ENCODE peak calls at places on chromosomes 6 and 20, in ten cellular contexts. M is right cardiac atrium; E is Kasumi-1; D is mucosa of descending colon; Y is fibroblast of mammary gland; C is fibroblast of the conjunctiva; S is non-pigmented ciliary epithelial cell; O is activated naive CD4-positive, alpha-beta T cell treated with Interleukin-2 at 50 U/mL for 16 hours; K is lower lobe of right lung; G is substantia nigra. X is an unnamed sample.

GRCh38 chr20:62952373-62953166 is at the start of gene SLC17A9:
- DNase-seq in M (peak; percentile 91), E (peak; percentile 59), D (peak; percentile 95), Y (peak; percentile 50), C (no peak), S (no peak), O (peak; percentile 29), K (peak; percentile 92), G (no peak), X (no peak)

GRCh38 chr6:14270925-14271791 is 153.6 kb downstream of the CD83 start:
- DNase-seq in M (no peak), E (peak; percentile 47), D (peak; percentile 71), Y (peak; percentile 84), C (peak; percentile 10), S (peak; percentile 38), O (peak; percentile 38), K (peak; percentile 45), G (no peak), X (peak; percentile 43)

GRCh38 chr6:52227495-52227894 is 16.8 kb downstream of the IL17F start:
- DNase-seq in M (no peak), E (no peak), D (no peak), Y (peak; percentile 5), C (no peak), S (no peak), O (peak; percentile 73), K (no peak), G (no peak), X (no peak)

GRCh38 chr20:11378252-11378651 is 539.4 kb upstream of the BTBD3 start:
- DNase-seq in M (no peak), E (no peak), D (no peak), Y (no peak), C (no peak), S (no peak), O (no peak), K (no peak), G (no peak), X (no peak)

GRCh38 chr20:10474606-10475184 is 39.6 kb downstream of the SLX4IP start:
- DNase-seq in M (peak; percentile 66), E (peak; percentile 68), D (peak; percentile 6), Y (peak; percentile 44), C (no peak), S (no peak), O (no peak), K (peak; percentile 59), G (no peak), X (no peak)

GRCh38 chr6:11710221-11710836 is 68.3 kb downstream of the ADTRP start:
- DNase-seq in M (no peak), E (no peak), D (no peak), Y (no peak), C (no peak), S (no peak), O (peak; percentile 59), K (no peak), G (no peak), X (no peak)

GRCh38 chr20:32574296-32575226 is 10.6 kb downstream of the NOL4L start:
- DNase-seq in M (peak; percentile 64), E (peak; percentile 83), D (no peak), Y (peak; percentile 82), C (peak; percentile 74), S (peak; percentile 67), O (peak; percentile 48), K (no peak), G (no peak), X (peak; percentile 11)

GRCh38 chr20:1414982-1415381 is 22.1 kb upstream of the FKBP1A start:
- DNase-seq in M (no peak), E (no peak), D (no peak), Y (no peak), C (no peak), S (no peak), O (no peak), K (no peak), G (no peak), X (no peak)

GRCh38 chr6:50850860-50851259 is 32.2 kb downstream of the TFAP2B start:
- DNase-seq in M (no peak), E (no peak), D (no peak), Y (no peak), C (no peak), S (no peak), O (no peak), K (no peak), G (no peak), X (no peak)

GRCh38 chr20:45347936-45348809 is at the start of gene SDC4:
- DNase-seq in M (peak; percentile 89), E (no peak), D (peak; percentile 74), Y (peak; percentile 45), C (no peak), S (no peak), O (peak; percentile 72), K (peak; percentile 82), G (no peak), X (peak; percentile 45)

GRCh38 chr20:42483694-42484303 is 705.9 kb downstream of the PTPRT start:
- DNase-seq in M (peak; percentile 64), E (no peak), D (peak; percentile 20), Y (no peak), C (no peak), S (no peak), O (no peak), K (no peak), G (no peak), X (no peak)

GRCh38 chr20:5735845-5736530 is 14.2 kb upstream of the SHLD1 start:
- DNase-seq in M (no peak), E (no peak), D (peak; percentile 45), Y (no peak), C (no peak), S (no peak), O (no peak), K (no peak), G (no peak), X (no peak)

GRCh38 chr6:129893513-129894098 is 32.5 kb upstream of the TMEM244 start:
- DNase-seq in M (no peak), E (peak; percentile 6), D (peak; percentile 23), Y (peak; percentile 66), C (no peak), S (no peak), O (no peak), K (no peak), G (no peak), X (no peak)

GRCh38 chr20:43926287-43926686 is 11.6 kb downstream of the TOX2 start:
- DNase-seq in M (no peak), E (no peak), D (no peak), Y (no peak), C (no peak), S (no peak), O (no peak), K (no peak), G (no peak), X (no peak)

GRCh38 chr6:35476004-35476403 is 7.8 kb downstream of the RPL10A start:
- DNase-seq in M (no peak), E (no peak), D (no peak), Y (no peak), C (no peak), S (no peak), O (no peak), K (no peak), G (no peak), X (no peak)

GRCh38 chr6:45387236-45387635 is 9.5 kb upstream of the SUPT3H start:
- DNase-seq in M (no peak), E (no peak), D (no peak), Y (peak; percentile 55), C (no peak), S (no peak), O (no peak), K (no peak), G (no peak), X (no peak)

GRCh38 chr20:59776626-59777320 is 156.7 kb downstream of the SYCP2 start:
- DNase-seq in M (no peak), E (no peak), D (no peak), Y (no peak), C (no peak), S (no peak), O (no peak), K (no peak), G (no peak), X (no peak)

GRCh38 chr6:106751501-106752252 is 122.3 kb downstream of the QRSL1 start:
- DNase-seq in M (no peak), E (no peak), D (peak; percentile 77), Y (no peak), C (no peak), S (no peak), O (no peak), K (no peak), G (no peak), X (no peak)

GRCh38 chr20:56428881-56429280 is 16.8 kb downstream of the CASS4 start:
- DNase-seq in M (no peak), E (no peak), D (no peak), Y (no peak), C (no peak), S (no peak), O (no peak), K (no peak), G (no peak), X (no peak)

GRCh38 chr20:63664143-63664851 is 6.2 kb downstream of the RTEL1 start:
- DNase-seq in M (no peak), E (no peak), D (no peak), Y (no peak), C (no peak), S (no peak), O (no peak), K (no peak), G (no peak), X (no peak)

GRCh38 chr6:79646006-79646405 is 14.9 kb downstream of the SH3BGRL2 start:
- DNase-seq in M (no peak), E (peak; percentile 25), D (no peak), Y (no peak), C (no peak), S (no peak), O (no peak), K (no peak), G (no peak), X (no peak)